ENCODE peak calls at places on chromosome 9, in six cellular contexts. O, I, X, S, Z and K are unnamed samples.

GRCh38 chr9:121714873-121715272 is 63.4 kb downstream of the DAB2IP start:
- DNase-seq in Z (no peak), S (no peak), I (no peak), O (no peak), X (no peak), K (no peak)

GRCh38 chr9:135769489-135770202 is 67.7 kb downstream of the KCNT1 start:
- DNase-seq in X (no peak), O (no peak), I (no peak), S (no peak), Z (no peak), K (no peak)

GRCh38 chr9:136244116-136244775 is 1.4 kb downstream of the QSOX2 start:
- DNase-seq in X (no peak), S (no peak), O (no peak), Z (no peak), I (no peak), K (peak; percentile 42)

GRCh38 chr9:91589101-91589553 is 165.5 kb upstream of the NFIL3 start:
- DNase-seq in S (peak; percentile 51), Z (no peak), X (no peak), I (peak; percentile 10), O (no peak), K (peak; percentile 15)

GRCh38 chr9:98709968-98710965 is 1.5 kb upstream of the GABBR2 start:
- DNase-seq in I (no peak), Z (peak; percentile 77), O (no peak), S (peak; percentile 67), X (peak; percentile 74), K (no peak)

GRCh38 chr9:126275386-126276001 is 51.1 kb upstream of the MVB12B start:
- DNase-seq in O (no peak), S (no peak), Z (peak; percentile 14), I (no peak), X (peak; percentile 37), K (no peak)

GRCh38 chr9:38417003-38417965 is 7.0 kb downstream of the IGFBPL1 start:
- DNase-seq in X (peak; percentile 70), Z (no peak), S (no peak), I (no peak), O (no peak), K (no peak)

GRCh38 chr9:2916382-2916985 is 72.6 kb upstream of the PUM3 start:
- DNase-seq in O (no peak), I (no peak), Z (peak; percentile 12), S (no peak), X (peak; percentile 19), K (no peak)

GRCh38 chr9:117044241-117044640 is 357.1 kb downstream of the TRIM32 start:
- DNase-seq in X (peak; percentile 84), Z (peak; percentile 20), I (no peak), S (no peak), O (no peak), K (no peak)

GRCh38 chr9:81849631-81850259 is 78.5 kb upstream of the SPATA31D4 start:
- DNase-seq in I (no peak), S (peak; percentile 36), Z (no peak), O (no peak), X (no peak), K (no peak)

GRCh38 chr9:89750117-89750551 is 145.3 kb downstream of the GADD45G start:
- DNase-seq in Z (no peak), I (no peak), X (peak; percentile 80), O (peak; percentile 44), S (no peak), K (no peak)

GRCh38 chr9:72882117-72882775 is 70.6 kb downstream of the ALDH1A1 start:
- DNase-seq in I (no peak), O (no peak), Z (no peak), X (no peak), S (no peak), K (no peak)

GRCh38 chr9:114919611-114920010 is 10.8 kb downstream of the TNFSF8 start:
- DNase-seq in Z (no peak), S (no peak), O (no peak), X (no peak), I (no peak), K (no peak)

GRCh38 chr9:18786196-18786595 is 246.8 kb downstream of the SAXO1 start:
- DNase-seq in Z (no peak), S (no peak), O (no peak), I (no peak), X (no peak), K (no peak)

GRCh38 chr9:126611188-126611587 is 2.5 kb upstream of the LMX1B start:
- DNase-seq in S (no peak), Z (no peak), I (no peak), X (no peak), O (no peak), K (no peak)

GRCh38 chr9:113350937-113351336 is 1.6 kb downstream of the BSPRY start:
- DNase-seq in O (no peak), X (no peak), S (no peak), Z (no peak), I (no peak), K (no peak)

GRCh38 chr9:127767909-127768331 is 10.5 kb downstream of the SH2D3C start:
- DNase-seq in I (no peak), O (no peak), S (peak; percentile 44), X (no peak), Z (no peak), K (no peak)

GRCh38 chr9:109297899-109298298 is 23.0 kb downstream of the EPB41L4B start:
- DNase-seq in O (no peak), S (no peak), Z (no peak), I (no peak), X (no peak), K (no peak)

GRCh38 chr9:122213589-122214413 is 15.0 kb downstream of the LHX6 start:
- DNase-seq in Z (peak; percentile 87), O (peak; percentile 77), X (peak; percentile 93), S (peak; percentile 83), I (no peak), K (peak; percentile 70)

GRCh38 chr9:116080561-116080960 is 73.0 kb upstream of the PAPPA start:
- DNase-seq in X (no peak), Z (no peak), O (no peak), I (no peak), S (no peak), K (no peak)

GRCh38 chr9:77575785-77576184 is 72.3 kb downstream of the GNA14 start:
- DNase-seq in O (no peak), S (peak; percentile 47), Z (peak; percentile 81), I (no peak), X (peak; percentile 78), K (no peak)

GRCh38 chr9:110282023-110282766 is 25.9 kb upstream of the TXN start:
- DNase-seq in Z (no peak), O (no peak), S (peak; percentile 19), X (no peak), I (no peak), K (no peak)

GRCh38 chr9:107438211-107439030 is 51.1 kb downstream of the KLF4 start:
- DNase-seq in O (no peak), I (no peak), S (no peak), X (peak; percentile 62), Z (peak; percentile 30), K (no peak)

GRCh38 chr9:34035656-34036055 is 13.0 kb downstream of the UBAP2 start:
- DNase-seq in O (no peak), S (no peak), I (no peak), Z (no peak), X (no peak), K (no peak)

GRCh38 chr9:134498767-134499166 is 142.8 kb upstream of the COL5A1 start:
- DNase-seq in S (no peak), I (no peak), Z (no peak), X (no peak), O (no peak), K (no peak)
- H3K4me3 ChIP-seq in S (no peak overlapping the region), I (no peak overlapping the region), Z (no peak overlapping the region), X (no peak overlapping the region), O (no peak overlapping the region), K (no peak overlapping the region)

GRCh38 chr9:22005083-22005699 is 3.9 kb downstream of the CDKN2B start:
- DNase-seq in S (no peak), O (no peak), X (peak; percentile 72), Z (peak; percentile 13), I (no peak), K (no peak)
- TF ChIP-seq CTCF in S (no peak), O (no peak), X (peak; percentile 36), Z (no peak), I (no peak), K (no peak)

DNA sequence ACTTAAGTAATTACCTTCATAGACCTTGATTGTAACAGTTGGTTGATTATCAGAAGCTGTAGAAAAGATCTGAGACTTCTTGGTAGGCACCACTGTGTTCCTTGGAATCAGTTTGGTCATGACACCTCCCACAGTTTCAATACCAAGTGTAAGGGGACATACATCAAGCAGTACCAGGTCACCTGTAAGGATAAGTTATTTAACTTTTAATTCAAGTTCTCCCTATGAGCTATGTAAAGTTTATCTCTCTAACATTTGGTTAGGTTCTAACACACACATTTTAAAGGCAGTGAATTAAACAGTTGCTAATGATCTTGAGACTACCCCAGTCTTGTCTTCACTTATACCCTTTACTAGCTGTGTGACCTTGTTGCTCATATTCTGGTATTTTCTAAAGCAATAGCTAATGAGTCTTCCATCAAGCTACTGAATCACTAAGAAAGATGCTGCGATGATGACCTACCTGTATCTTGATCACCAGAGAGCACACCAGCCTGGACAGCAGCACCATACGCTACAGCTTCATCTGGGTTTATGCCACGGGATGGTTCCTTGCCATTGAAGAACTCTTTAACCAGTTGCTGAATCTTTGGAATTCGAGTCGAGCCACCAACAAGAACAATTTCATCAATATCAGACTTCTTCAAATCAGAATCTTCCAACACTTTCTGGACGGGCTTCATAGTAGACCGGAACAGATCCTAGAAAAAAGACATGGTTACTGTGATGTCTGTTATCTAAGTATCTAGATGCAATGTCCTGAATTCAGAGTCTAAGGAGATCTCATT is 2.8 kb downstream of the HSPA5 start:
- DNase-seq in X (no peak), Z (no peak), O (no peak), S (no peak), I (no peak), K (no peak)
- H3K36me3 ChIP-seq in X (peaks cover 32% of the 10 kb centered on the region), Z (peaks cover 40% of the 10 kb centered on the region), O (peaks cover 40% of the 10 kb centered on the region), S (peaks cover 18% of the 10 kb centered on the region), I (peaks cover 5% of the 10 kb centered on the region), K (peaks cover 15% of the 10 kb centered on the region)

GRCh38 chr9:97309260-97309659 is 1.8 kb downstream of the CCDC180 start:
- DNase-seq in O (peak; percentile 39), S (no peak), X (no peak), I (no peak), Z (no peak), K (no peak)

GRCh38 chr9:97305501-97306298 is 1.8 kb upstream of the CCDC180 start:
- DNase-seq in I (no peak), O (no peak), X (no peak), Z (no peak), S (no peak), K (no peak)

GRCh38 chr9:97307091-97307490 is 368 bp upstream of the CCDC180 start:
- DNase-seq in S (peak; percentile 87), X (peak; percentile 97), Z (peak; percentile 63), I (peak; percentile 87), O (peak; percentile 97), K (no peak)

GRCh38 chr9:97310023-97310422 is 2.6 kb downstream of the CCDC180 start:
- DNase-seq in I (no peak), Z (no peak), X (no peak), O (no peak), S (no peak), K (no peak)

DNA sequence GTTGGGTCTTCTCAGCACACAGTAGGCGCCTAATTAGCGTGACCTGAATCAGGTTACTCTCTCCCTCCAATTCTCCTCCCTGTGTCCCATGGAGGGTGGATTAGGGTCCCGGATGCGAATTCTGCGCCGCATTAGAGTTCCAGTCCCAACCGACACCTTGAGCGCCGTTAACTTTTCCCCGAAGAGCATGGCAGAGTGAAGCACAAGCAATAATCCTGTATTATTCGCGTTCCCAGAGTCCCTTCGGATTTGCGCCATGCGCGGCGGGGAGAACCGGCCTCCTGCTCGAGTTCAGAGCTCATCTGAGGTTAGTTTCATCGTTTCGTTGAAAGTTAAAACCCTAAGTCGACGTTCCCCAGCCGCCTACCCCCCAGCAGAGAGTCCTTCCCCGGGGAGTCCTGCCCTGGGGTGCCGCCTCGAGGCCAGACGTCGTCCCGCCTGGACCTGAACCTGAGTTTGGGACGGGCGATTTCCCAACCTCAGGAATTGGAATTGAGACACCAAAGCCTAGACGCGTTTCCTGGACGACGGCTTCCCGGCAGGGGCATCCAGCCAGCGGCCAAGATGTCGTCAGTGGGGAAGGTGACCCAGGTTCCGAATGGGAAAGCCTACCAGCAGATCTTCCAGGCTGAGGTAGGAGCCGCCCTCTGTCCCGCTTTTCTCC is at the start of gene CCDC180:
- DNase-seq in X (no peak), S (no peak), O (peak; percentile 74), Z (no peak), I (no peak), K (no peak)
- H3K4me3 ChIP-seq in X (no peak within 1 kb of the TSS), S (no peak within 1 kb of the TSS), O (peak within 1 kb of the TSS; percentile 72), Z (no peak within 1 kb of the TSS), I (peak within 1 kb of the TSS; percentile 12), K (no peak within 1 kb of the TSS)